ENCODE peak calls at places on chromosomes 2 and 18, in five cellular contexts. One of them, this sample, is unnamed.

GRCh38 chr2:73031725-73032701 is 39.5 kb downstream of the SFXN5 start:
- DNase-seq in endothelial cell of umbilical vein: no peak
- DNase-seq in GM12892: no peak
- DNase-seq in stomach: no peak
- DNase-seq in transverse colon: peak; percentile 79
- DNase-seq in this sample: no peak

GRCh38 chr2:35794766-35795448 is 560.7 kb upstream of the CRIM1 start:
- DNase-seq in endothelial cell of umbilical vein: no peak
- DNase-seq in GM12892: no peak
- DNase-seq in stomach: no peak
- DNase-seq in transverse colon: no peak
- DNase-seq in this sample: no peak

GRCh38 chr2:54103454-54104314 is 11.7 kb upstream of the ACYP2 start:
- DNase-seq in endothelial cell of umbilical vein: peak; percentile 91
- DNase-seq in GM12892: no peak
- DNase-seq in stomach: peak; percentile 47
- DNase-seq in transverse colon: peak; percentile 44
- DNase-seq in this sample: no peak

GRCh38 chr2:66439291-66440010 is 4.5 kb downstream of the MEIS1 start:
- DNase-seq in endothelial cell of umbilical vein: peak; percentile 48
- DNase-seq in GM12892: no peak
- DNase-seq in stomach: no peak
- DNase-seq in transverse colon: no peak
- DNase-seq in this sample: no peak

GRCh38 chr2:209523041-209523740 is 99.3 kb downstream of the MAP2 start:
- DNase-seq in endothelial cell of umbilical vein: no peak
- DNase-seq in GM12892: no peak
- DNase-seq in stomach: no peak
- DNase-seq in transverse colon: no peak
- DNase-seq in this sample: no peak

GRCh38 chr18:10234281-10234680 is 220.2 kb upstream of the APCDD1 start:
- DNase-seq in endothelial cell of umbilical vein: no peak
- DNase-seq in GM12892: no peak
- DNase-seq in stomach: no peak
- DNase-seq in transverse colon: no peak
- DNase-seq in this sample: no peak

GRCh38 chr18:60232541-60232940 is 140.0 kb downstream of the MC4R start:
- DNase-seq in endothelial cell of umbilical vein: no peak
- DNase-seq in GM12892: no peak
- DNase-seq in stomach: no peak
- DNase-seq in transverse colon: no peak
- DNase-seq in this sample: no peak

GRCh38 chr2:20641123-20641985 is 9.5 kb downstream of the HS1BP3 start:
- DNase-seq in endothelial cell of umbilical vein: peak; percentile 33
- DNase-seq in GM12892: no peak
- DNase-seq in stomach: no peak
- DNase-seq in transverse colon: peak; percentile 31
- DNase-seq in this sample: no peak

GRCh38 chr2:38474833-38475566 is 97.9 kb upstream of the ATL2 start:
- DNase-seq in endothelial cell of umbilical vein: no peak
- DNase-seq in GM12892: no peak
- DNase-seq in stomach: no peak
- DNase-seq in transverse colon: no peak
- DNase-seq in this sample: no peak

GRCh38 chr18:79366177-79367094 is 29.3 kb upstream of the NFATC1 start:
- DNase-seq in endothelial cell of umbilical vein: no peak
- DNase-seq in GM12892: no peak
- DNase-seq in stomach: no peak
- DNase-seq in transverse colon: no peak
- DNase-seq in this sample: no peak

GRCh38 chr2:238320648-238321281 is 447 bp downstream of the TRAF3IP1 start:
- DNase-seq in endothelial cell of umbilical vein: no peak
- DNase-seq in GM12892: no peak
- DNase-seq in stomach: no peak
- DNase-seq in transverse colon: no peak
- DNase-seq in this sample: no peak

GRCh38 chr18:58584219-58585127 is 44.4 kb downstream of the ALPK2 start:
- DNase-seq in endothelial cell of umbilical vein: no peak
- DNase-seq in GM12892: no peak
- DNase-seq in stomach: no peak
- DNase-seq in transverse colon: no peak
- DNase-seq in this sample: no peak

GRCh38 chr2:29314816-29315571 is 199.8 kb downstream of the CLIP4 start:
- DNase-seq in endothelial cell of umbilical vein: no peak
- DNase-seq in GM12892: peak; percentile 38
- DNase-seq in stomach: peak; percentile 55
- DNase-seq in transverse colon: peak; percentile 20
- DNase-seq in this sample: peak; percentile 50

GRCh38 chr2:197838036-197838435 is 33.6 kb downstream of the PLCL1 start:
- DNase-seq in endothelial cell of umbilical vein: peak; percentile 41
- DNase-seq in GM12892: peak; percentile 26
- DNase-seq in stomach: no peak
- DNase-seq in transverse colon: no peak
- DNase-seq in this sample: peak; percentile 17

GRCh38 chr2:136787970-136788369 is 22.6 kb downstream of the THSD7B start:
- DNase-seq in endothelial cell of umbilical vein: no peak
- DNase-seq in GM12892: no peak
- DNase-seq in stomach: no peak
- DNase-seq in transverse colon: no peak
- DNase-seq in this sample: no peak

GRCh38 chr2:102736174-102736606 is 25.6 kb upstream of the TMEM182 start:
- DNase-seq in endothelial cell of umbilical vein: no peak
- DNase-seq in GM12892: peak; percentile 39
- DNase-seq in stomach: peak; percentile 35
- DNase-seq in transverse colon: peak; percentile 58
- DNase-seq in this sample: peak; percentile 25

GRCh38 chr2:136323212-136323611 is 205.3 kb upstream of the CXCR4 start:
- DNase-seq in endothelial cell of umbilical vein: no peak
- DNase-seq in GM12892: no peak
- DNase-seq in stomach: no peak
- DNase-seq in transverse colon: no peak
- DNase-seq in this sample: no peak

GRCh38 chr2:1956520-1957289 is 212.4 kb upstream of the PXDN start:
- DNase-seq in endothelial cell of umbilical vein: no peak
- DNase-seq in GM12892: no peak
- DNase-seq in stomach: no peak
- DNase-seq in transverse colon: no peak
- DNase-seq in this sample: no peak

GRCh38 chr2:108927936-108928659 is 60.9 kb downstream of the EDAR start:
- DNase-seq in endothelial cell of umbilical vein: peak; percentile 51
- DNase-seq in GM12892: no peak
- DNase-seq in stomach: peak; percentile 54
- DNase-seq in transverse colon: peak; percentile 55
- DNase-seq in this sample: peak; percentile 44

GRCh38 chr2:159894145-159894838 is 96.3 kb upstream of the CD302 start:
- DNase-seq in endothelial cell of umbilical vein: no peak
- DNase-seq in GM12892: no peak
- DNase-seq in stomach: no peak
- DNase-seq in transverse colon: no peak
- DNase-seq in this sample: no peak

GRCh38 chr2:204545861-204546773 is 842 bp downstream of the PARD3B start:
- DNase-seq in endothelial cell of umbilical vein: peak; percentile 29
- DNase-seq in GM12892: no peak
- DNase-seq in stomach: peak; percentile 48
- DNase-seq in transverse colon: peak; percentile 59
- DNase-seq in this sample: peak; percentile 1

GRCh38 chr2:150487537-150488429 is at the start of gene RND3:
- DNase-seq in endothelial cell of umbilical vein: peak; percentile 99
- DNase-seq in GM12892: peak; percentile 18
- DNase-seq in stomach: peak; percentile 96
- DNase-seq in transverse colon: peak; percentile 97
- DNase-seq in this sample: peak; percentile 24
- TF ChIP-seq POLR2AphosphoS5 in endothelial cell of umbilical vein: peak; percentile 100
- TF ChIP-seq POLR2AphosphoS5 in GM12892: no peak
- TF ChIP-seq POLR2AphosphoS5 in stomach: peak; percentile 98
- TF ChIP-seq POLR2AphosphoS5 in transverse colon: peak; percentile 100
- TF ChIP-seq POLR2AphosphoS5 in this sample: no peak

DNA sequence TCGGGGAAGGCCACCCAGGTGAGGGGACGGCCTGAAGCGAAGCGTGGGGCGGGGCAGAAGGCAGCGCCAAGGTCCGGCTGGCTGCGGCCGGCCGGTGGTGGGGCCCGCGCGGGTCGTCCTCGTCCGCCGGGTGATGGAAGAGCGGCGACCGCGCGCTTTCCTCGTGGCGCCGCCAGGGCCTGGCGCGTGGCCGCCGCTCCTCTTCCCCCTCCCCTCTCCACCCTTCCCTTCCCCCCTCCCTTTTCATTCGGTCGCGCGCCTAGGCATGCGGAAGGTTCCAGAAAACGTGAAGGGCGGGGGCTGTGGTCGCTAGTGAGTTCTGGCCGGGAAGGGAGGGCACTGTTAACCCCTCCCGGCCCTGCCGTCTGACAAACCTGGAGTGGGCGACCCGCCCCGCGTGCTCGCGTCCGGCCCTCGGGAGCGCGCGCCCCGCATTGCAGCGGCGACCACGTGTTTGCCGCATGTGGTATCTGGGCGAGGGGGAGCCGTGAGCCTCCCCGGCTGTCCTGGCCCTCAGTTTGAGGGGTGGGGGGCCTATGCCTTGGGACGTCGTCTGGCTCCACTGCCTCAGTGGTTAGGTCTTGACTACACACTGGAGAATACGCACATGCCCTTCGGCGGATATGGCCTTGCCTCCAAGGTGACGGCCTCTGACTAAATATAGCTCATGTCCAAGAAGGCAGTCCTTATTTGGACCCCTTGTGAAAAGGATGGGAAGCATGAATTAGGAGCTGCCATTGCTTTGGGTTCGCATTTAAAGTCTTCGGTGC is 578 bp downstream of the MAT2A start:
- DNase-seq in endothelial cell of umbilical vein: peak; percentile 61
- DNase-seq in GM12892: peak; percentile 50
- DNase-seq in stomach: peak; percentile 64
- DNase-seq in transverse colon: peak; percentile 71
- DNase-seq in this sample: no peak
- TF ChIP-seq POLR2A in endothelial cell of umbilical vein: no peak
- TF ChIP-seq POLR2A in GM12892: no peak
- TF ChIP-seq POLR2A in stomach: no peak
- TF ChIP-seq POLR2A in transverse colon: no peak
- TF ChIP-seq POLR2A in this sample: no peak

GRCh38 chr18:43092539-43092938 is 22.9 kb downstream of the RIT2 start:
- DNase-seq in endothelial cell of umbilical vein: no peak
- DNase-seq in GM12892: no peak
- DNase-seq in stomach: no peak
- DNase-seq in transverse colon: no peak
- DNase-seq in this sample: no peak
- TF ChIP-seq POLR2AphosphoS5 in endothelial cell of umbilical vein: no peak
- TF ChIP-seq POLR2AphosphoS5 in GM12892: no peak
- TF ChIP-seq POLR2AphosphoS5 in stomach: no peak
- TF ChIP-seq POLR2AphosphoS5 in transverse colon: no peak
- TF ChIP-seq POLR2AphosphoS5 in this sample: no peak

GRCh38 chr2:10559825-10560224 is 111.7 kb upstream of the ODC1 start:
- DNase-seq in endothelial cell of umbilical vein: no peak
- DNase-seq in GM12892: no peak
- DNase-seq in stomach: no peak
- DNase-seq in transverse colon: no peak
- DNase-seq in this sample: no peak
- TF ChIP-seq POLR2A in endothelial cell of umbilical vein: no peak
- TF ChIP-seq POLR2A in GM12892: no peak
- TF ChIP-seq POLR2A in stomach: no peak
- TF ChIP-seq POLR2A in transverse colon: no peak
- TF ChIP-seq POLR2A in this sample: no peak

This sample was measured in GM12891.